ENCODE peak calls at places on chromosome 20, in nine cellular contexts. T, E, G, L, Z, U, S, X and J are unnamed samples.

GRCh38 chr20:51801220-51801991 is 915 bp downstream of the SALL4 start:
- DNase-seq in T (peak; percentile 78), E (no peak), G (no peak), L (peak; percentile 25), Z (no peak), U (no peak), S (no peak), X (no peak), J (peak; percentile 76)

GRCh38 chr20:19633985-19634384 is 124.1 kb upstream of the RIN2 start:
- DNase-seq in T (no peak), E (no peak), G (no peak), L (no peak), Z (no peak), U (no peak), S (no peak), X (no peak), J (no peak)

GRCh38 chr20:48657426-48658197 is 170.2 kb downstream of the PREX1 start:
- DNase-seq in T (peak; percentile 82), E (peak; percentile 62), G (no peak), L (peak; percentile 66), Z (peak; percentile 68), U (peak; percentile 23), S (peak; percentile 63), X (peak; percentile 66), J (peak; percentile 85)

GRCh38 chr20:18004389-18005031 is 35.7 kb downstream of the MGME1 start:
- DNase-seq in T (no peak), E (peak; percentile 33), G (no peak), L (no peak), Z (no peak), U (no peak), S (no peak), X (no peak), J (no peak)

GRCh38 chr20:2051920-2052319 is 49.7 kb upstream of the STK35 start:
- DNase-seq in T (peak; percentile 6), E (no peak), G (no peak), L (no peak), Z (no peak), U (no peak), S (no peak), X (no peak), J (no peak)

GRCh38 chr20:5000263-5001173 is 792 bp downstream of the SLC23A2 start:
- DNase-seq in T (peak; percentile 62), E (peak; percentile 50), G (peak; percentile 53), L (peak; percentile 37), Z (peak; percentile 41), U (no peak), S (peak; percentile 39), X (peak; percentile 30), J (peak; percentile 26)

GRCh38 chr20:52130406-52130805 is 61.2 kb downstream of the ZFP64 start:
- DNase-seq in T (no peak), E (no peak), G (no peak), L (no peak), Z (no peak), U (no peak), S (no peak), X (no peak), J (no peak)

GRCh38 chr20:62774762-62775161 is 21.5 kb upstream of the MRGBP start:
- DNase-seq in T (no peak), E (no peak), G (no peak), L (peak; percentile 14), Z (no peak), U (no peak), S (no peak), X (no peak), J (no peak)

GRCh38 chr20:47998736-47999135 is 213.5 kb upstream of the SULF2 start:
- DNase-seq in T (peak; percentile 75), E (no peak), G (no peak), L (no peak), Z (no peak), U (no peak), S (no peak), X (no peak), J (peak; percentile 23)

GRCh38 chr20:1935696-1936366 is 40.6 kb downstream of the SIRPA start:
- DNase-seq in T (no peak), E (peak; percentile 70), G (peak; percentile 81), L (peak; percentile 71), Z (peak; percentile 55), U (no peak), S (no peak), X (no peak), J (no peak)

GRCh38 chr20:54069501-54069971 is 858 bp downstream of the BCAS1 start:
- DNase-seq in T (peak; percentile 16), E (no peak), G (no peak), L (no peak), Z (no peak), U (no peak), S (no peak), X (no peak), J (no peak)

GRCh38 chr20:18679020-18679419 is 91.2 kb downstream of the DTD1 start:
- DNase-seq in T (no peak), E (no peak), G (no peak), L (no peak), Z (no peak), U (no peak), S (no peak), X (no peak), J (no peak)

GRCh38 chr20:35284267-35284991 is at the start of gene EIF6:
- DNase-seq in T (peak; percentile 94), E (peak; percentile 86), G (peak; percentile 87), L (peak; percentile 79), Z (peak; percentile 79), U (peak; percentile 83), S (peak; percentile 58), X (peak; percentile 84), J (peak; percentile 98)

GRCh38 chr20:40443731-40444130 is 245.3 kb downstream of the MAFB start:
- DNase-seq in T (no peak), E (no peak), G (no peak), L (no peak), Z (no peak), U (no peak), S (no peak), X (no peak), J (no peak)

GRCh38 chr20:40452758-40453157 is 236.3 kb downstream of the MAFB start:
- DNase-seq in T (no peak), E (no peak), G (no peak), L (no peak), Z (no peak), U (no peak), S (no peak), X (no peak), J (no peak)

GRCh38 chr20:40449974-40450616 is 238.9 kb downstream of the MAFB start:
- DNase-seq in T (no peak), E (no peak), G (no peak), L (no peak), Z (no peak), U (no peak), S (no peak), X (no peak), J (no peak)

GRCh38 chr20:40446868-40447267 is 242.2 kb downstream of the MAFB start:
- DNase-seq in T (no peak), E (no peak), G (no peak), L (no peak), Z (no peak), U (no peak), S (no peak), X (no peak), J (no peak)

GRCh38 chr20:40449144-40449543 is 239.9 kb downstream of the MAFB start:
- DNase-seq in T (no peak), E (no peak), G (no peak), L (no peak), Z (no peak), U (no peak), S (no peak), X (no peak), J (no peak)
- H3K27me3 ChIP-seq in T (no peaks in the 10 kb centered on the region), E (no peaks in the 10 kb centered on the region), G (no peaks in the 10 kb centered on the region), L (no peaks in the 10 kb centered on the region), Z (no peaks in the 10 kb centered on the region), U (no peaks in the 10 kb centered on the region), S (no peaks in the 10 kb centered on the region), X (no peaks in the 10 kb centered on the region), J (no peaks in the 10 kb centered on the region)

DNA sequence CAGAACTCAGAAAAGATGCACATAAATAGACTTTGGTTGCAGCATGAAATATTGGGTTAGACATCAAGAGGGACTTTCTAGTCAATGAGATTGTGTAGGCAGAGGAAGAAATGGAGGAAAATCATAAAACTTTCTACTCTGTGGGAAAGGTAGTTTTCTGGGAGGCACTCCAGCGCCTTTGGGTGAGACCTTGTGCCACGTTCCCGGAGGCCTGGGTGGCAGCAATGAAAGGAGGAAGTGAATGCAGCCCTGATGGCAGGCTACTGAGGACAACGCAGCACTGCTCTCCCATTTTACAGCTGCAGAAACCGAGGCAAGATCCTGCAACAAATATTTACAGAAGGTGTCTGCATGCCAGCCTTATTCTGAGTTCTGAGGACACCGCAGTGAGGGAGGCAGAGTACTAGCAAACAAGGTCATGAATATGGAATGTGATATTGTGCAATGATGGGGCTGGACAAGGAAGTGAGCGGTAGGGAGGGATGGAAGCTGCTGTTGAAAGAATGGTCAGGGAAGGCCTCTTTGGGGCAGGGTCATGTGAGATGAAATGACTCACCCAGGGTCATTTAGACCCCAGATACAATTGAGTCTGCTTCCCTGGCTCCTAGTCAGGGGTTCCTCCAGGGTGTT is 159.1 kb downstream of the TFAP2C start:
- DNase-seq in T (no peak), E (peak; percentile 23), G (no peak), L (no peak), Z (no peak), U (peak; percentile 86), S (peak; percentile 75), X (peak; percentile 44), J (peak; percentile 70)
- H3K4me3 ChIP-seq in T (no peak overlapping the region), E (no peak overlapping the region), G (no peak overlapping the region), L (no peak overlapping the region), Z (no peak overlapping the region), U (peak overlapping the region; percentile 50), S (peak overlapping the region; percentile 22), X (no peak overlapping the region), J (no peak overlapping the region)

DNA sequence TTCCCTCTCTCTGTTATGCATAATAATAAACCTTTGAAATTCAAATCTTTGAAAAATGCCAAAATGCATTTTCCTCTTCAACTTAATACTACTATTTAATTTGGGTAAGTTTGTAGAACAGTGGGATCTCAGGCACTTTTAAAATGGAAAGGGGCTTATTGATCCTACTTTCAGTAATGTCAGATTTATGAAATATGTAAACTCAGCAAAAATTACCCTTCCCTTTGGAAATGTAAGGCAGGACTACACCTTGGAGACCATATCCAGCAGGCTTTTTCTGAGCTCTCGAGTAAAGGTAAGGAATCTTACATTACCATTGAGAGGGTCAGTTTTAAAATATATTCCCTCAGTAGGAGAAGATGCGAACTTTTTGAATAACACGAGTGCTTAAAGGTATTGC is 149.0 kb downstream of the LAMP5 start:
- DNase-seq in T (no peak), E (no peak), G (no peak), L (no peak), Z (no peak), U (no peak), S (no peak), X (no peak), J (no peak)
- H3K4me1 ChIP-seq in T (no peaks in the 10 kb centered on the region), E (no peaks in the 10 kb centered on the region), G (no peaks in the 10 kb centered on the region), L (no peaks in the 10 kb centered on the region), Z (no peaks in the 10 kb centered on the region), U (no peaks in the 10 kb centered on the region), S (no peaks in the 10 kb centered on the region), X (no peaks in the 10 kb centered on the region), J (no peaks in the 10 kb centered on the region)

DNA sequence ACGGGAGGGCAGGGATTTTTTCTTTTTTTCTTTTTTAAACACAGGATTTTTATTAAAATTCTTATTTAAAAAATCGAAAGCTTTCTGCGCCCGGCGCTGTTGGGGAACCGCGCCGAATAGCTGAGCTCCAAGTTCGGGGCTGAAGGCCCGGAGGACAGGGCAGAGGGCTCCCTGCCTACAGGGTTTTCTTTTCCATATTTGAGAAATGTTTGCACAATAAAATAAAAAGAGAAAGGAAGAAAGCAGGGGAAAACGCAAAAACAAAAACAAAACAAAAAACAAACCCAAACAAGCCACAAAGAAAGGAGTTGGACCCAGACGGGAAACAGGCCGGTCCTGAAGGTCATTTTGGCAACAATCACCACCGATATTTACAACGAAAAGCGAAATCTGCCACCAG is 2.9 kb downstream of the NKX2-2 start:
- DNase-seq in T (no peak), E (no peak), G (no peak), L (no peak), Z (no peak), U (no peak), S (no peak), X (no peak), J (no peak)
- H3K27me3 ChIP-seq in T (peaks cover 100% of the 10 kb centered on the region), E (peaks cover 4% of the 10 kb centered on the region), G (no peaks in the 10 kb centered on the region), L (peaks cover 56% of the 10 kb centered on the region), Z (peaks cover 96% of the 10 kb centered on the region), U (peaks cover 99% of the 10 kb centered on the region), S (peaks cover 100% of the 10 kb centered on the region), X (peaks cover 29% of the 10 kb centered on the region), J (no peaks in the 10 kb centered on the region)